ENCODE peak calls at places on chromosomes 11 and 22, in nine cellular contexts. A is activated naive CD8-positive, alpha-beta T cell treated with anti-CD3 and anti-CD28 coated beads, Interleukin-2, amount 10 ng/mL, durations not matched to agents 7 days and 5 days; O is T follicular helper cell; C is PC-9; M is MCF 10A; K is PC-3; X is CD4-positive, alpha-beta T cell; W is anterior cingulate cortex; D is fibroblast of gingiva. Z is an unnamed sample.

GRCh38 chr11:125350206-125351044 is 145.6 kb downstream of the FEZ1 start:
- DNase-seq in A (no peak), O (no peak), C (no peak), M (no peak), K (no peak), X (no peak), W (no peak), D (no peak), Z (no peak)

GRCh38 chr11:62193954-62194353 is 3.9 kb downstream of the SCGB1D1 start:
- DNase-seq in A (no peak), O (no peak), C (no peak), M (peak), K (peak), X (no peak), W (no peak), D (no peak), Z (peak)

GRCh38 chr11:32366671-32367070 is 68.7 kb downstream of the WT1 start:
- DNase-seq in A (no peak), O (no peak), C (no peak), M (no peak), K (no peak), X (no peak), W (no peak), D (no peak), Z (no peak)

GRCh38 chr11:5992604-5993251 is 5.9 kb upstream of the OR52L1 start:
- DNase-seq in A (no peak), O (no peak), C (no peak), M (peak), K (peak), X (no peak), W (no peak), D (no peak), Z (peak)

GRCh38 chr22:19356708-19357269 is 65.3 kb upstream of the CLTCL1 start:
- DNase-seq in A (no peak), O (no peak), C (no peak), M (no peak), K (no peak), X (no peak), W (no peak), D (no peak), Z (no peak)

GRCh38 chr11:45929486-45930030 is 7.1 kb downstream of the LARGE2 start:
- DNase-seq in A (no peak), O (no peak), C (no peak), M (no peak), K (no peak), X (no peak), W (no peak), D (no peak), Z (no peak)

GRCh38 chr11:24531528-24531927 is 34.7 kb downstream of the LUZP2 start:
- DNase-seq in A (no peak), O (no peak), C (no peak), M (no peak), K (no peak), X (no peak), W (no peak), D (no peak), Z (no peak)

GRCh38 chr11:86183694-86184093 is 60.9 kb upstream of the EED start:
- DNase-seq in A (no peak), O (no peak), C (no peak), M (peak), K (no peak), X (no peak), W (no peak), D (no peak), Z (no peak)

GRCh38 chr11:14411818-14412217 is 52.8 kb upstream of the RRAS2 start:
- DNase-seq in A (no peak), O (no peak), C (no peak), M (peak), K (peak), X (no peak), W (no peak), D (peak), Z (no peak)

GRCh38 chr11:44775366-44776356 is 48.9 kb downstream of the TSPAN18 start:
- DNase-seq in A (peak), O (peak), C (peak), M (peak), K (peak), X (peak), W (no peak), D (no peak), Z (peak)

GRCh38 chr11:110518809-110519514 is 89.2 kb downstream of the FDX1 start:
- DNase-seq in A (no peak), O (no peak), C (no peak), M (peak), K (no peak), X (no peak), W (no peak), D (peak), Z (no peak)

GRCh38 chr22:27170491-27170890 is 513.1 kb downstream of the MIAT start:
- DNase-seq in A (no peak), O (no peak), C (peak), M (peak), K (no peak), X (no peak), W (no peak), D (peak), Z (no peak)

GRCh38 chr11:29018631-29019030 is 910.4 kb downstream of the METTL15 start:
- DNase-seq in A (no peak), O (no peak), C (no peak), M (peak), K (peak), X (no peak), W (no peak), D (peak), Z (no peak)

GRCh38 chr11:32173435-32173834 is 82.6 kb downstream of the RCN1 start:
- DNase-seq in A (peak), O (no peak), C (peak), M (peak), K (peak), X (no peak), W (peak), D (peak), Z (peak)

GRCh38 chr11:128204898-128205297 is 382.5 kb downstream of the ETS1 start:
- DNase-seq in A (no peak), O (no peak), C (no peak), M (no peak), K (no peak), X (no peak), W (no peak), D (no peak), Z (no peak)

GRCh38 chr11:108929241-108929640 is 264.4 kb downstream of the DDX10 start:
- DNase-seq in A (no peak), O (no peak), C (no peak), M (peak), K (peak), X (no peak), W (no peak), D (peak), Z (no peak)

GRCh38 chr11:113991718-113992458 is 17.0 kb downstream of the HTR3A start:
- DNase-seq in A (no peak), O (no peak), C (no peak), M (peak), K (peak), X (no peak), W (peak), D (no peak), Z (no peak)

GRCh38 chr22:43851979-43852307 is 10.4 kb downstream of the SULT4A1 start:
- DNase-seq in A (no peak), O (no peak), C (no peak), M (no peak), K (no peak), X (no peak), W (no peak), D (no peak), Z (no peak)

GRCh38 chr22:28442951-28443876 is 236.4 kb downstream of the TTC28 start:
- DNase-seq in A (peak), O (no peak), C (peak), M (no peak), K (no peak), X (no peak), W (peak), D (peak), Z (peak)

GRCh38 chr11:1670928-1671371 is 26.0 kb upstream of the KRTAP5-6 start:
- DNase-seq in A (no peak), O (no peak), C (no peak), M (no peak), K (no peak), X (no peak), W (no peak), D (no peak), Z (no peak)